ENCODE peak calls at places on chromosomes 3 and 15, in six cellular contexts. G is astrocyte, C is fibroblast of lung, N is colonic mucosa, L is mammary epithelial cell, K is neuronal stem cell. F is an unnamed sample. For H3K4me1, the result is how much of the 10 kb centered on the place peaks cover.

GRCh38 chr3:50161320-50161719 is 6.2 kb downstream of the SEMA3F start:
- DNase-seq in N (peak), G (no peak), K (no peak), L (peak), C (no peak), F (no peak)

GRCh38 chr3:67998222-67998760 is 343.9 kb upstream of the SUCLG2 start:
- DNase-seq in K (no peak), L (no peak), N (no peak), C (no peak), G (no peak), F (no peak)

GRCh38 chr15:20271647-20272046 is 270.0 kb downstream of the GOLGA6L6 start:
- DNase-seq in L (no peak), N (no peak), G (no peak), K (no peak), C (no peak), F (no peak)

GRCh38 chr3:141274411-141275031 is 42.9 kb downstream of the PXYLP1 start:
- DNase-seq in K (no peak), G (no peak), N (no peak), L (no peak), C (no peak), F (no peak)

GRCh38 chr3:156906275-156906674 is 80.1 kb downstream of the LEKR1 start:
- DNase-seq in C (no peak), L (no peak), G (no peak), N (no peak), K (no peak), F (no peak)

GRCh38 chr3:15300318-15301078 is 31.9 kb downstream of the SH3BP5 start:
- DNase-seq in K (no peak), C (peak), L (peak), N (no peak), G (peak), F (peak)

GRCh38 chr3:132222868-132223538 is 94.2 kb upstream of the ACP3 start:
- DNase-seq in K (peak), N (no peak), C (no peak), L (no peak), G (no peak), F (no peak)

GRCh38 chr15:39642011-39642640 is 61.2 kb downstream of the THBS1 start:
- DNase-seq in L (peak), C (peak), N (no peak), G (peak), K (peak), F (peak)

GRCh38 chr3:29757054-29757777 is 476.3 kb downstream of the RBMS3 start:
- DNase-seq in N (no peak), L (peak), G (peak), K (no peak), C (peak), F (peak)

GRCh38 chr3:45583021-45583851 is 11.3 kb upstream of the LIMD1 start:
- DNase-seq in K (no peak), C (peak), G (peak), L (no peak), N (peak), F (no peak)

GRCh38 chr3:36991147-36991546 is 1.8 kb downstream of the EPM2AIP1 start:
- DNase-seq in K (no peak), G (no peak), L (no peak), C (no peak), N (no peak), F (no peak)

GRCh38 chr3:38359038-38359437 is 12.5 kb downstream of the XYLB start:
- DNase-seq in N (no peak), K (no peak), G (no peak), C (no peak), L (no peak), F (no peak)

GRCh38 chr3:126033051-126033745 is 50.7 kb downstream of the SLC41A3 start:
- DNase-seq in N (peak), C (no peak), G (no peak), K (no peak), L (no peak), F (no peak)

GRCh38 chr15:43509002-43509922 is 8.1 kb upstream of the MAP1A start:
- DNase-seq in N (no peak), C (peak), L (no peak), G (no peak), K (no peak), F (peak)

GRCh38 chr3:110731148-110731547 is 340.5 kb upstream of the NECTIN3 start:
- DNase-seq in G (no peak), N (no peak), L (no peak), C (no peak), K (no peak), F (peak)

GRCh38 chr3:30628931-30629590 is 22.7 kb downstream of the TGFBR2 start:
- DNase-seq in G (no peak), L (no peak), K (no peak), C (no peak), N (no peak), F (no peak)

GRCh38 chr15:80709542-80709941 is 14.4 kb downstream of the ABHD17C start:
- DNase-seq in L (peak), G (no peak), N (peak), C (no peak), K (no peak), F (no peak)

GRCh38 chr15:78880242-78880533 is 7.5 kb downstream of the MORF4L1 start:
- DNase-seq in L (peak), K (no peak), G (peak), N (no peak), C (peak), F (peak)

GRCh38 chr3:52849656-52850055 is 14.8 kb upstream of the MUSTN1 start:
- DNase-seq in C (no peak), L (no peak), G (no peak), K (no peak), N (no peak), F (no peak)

DNA sequence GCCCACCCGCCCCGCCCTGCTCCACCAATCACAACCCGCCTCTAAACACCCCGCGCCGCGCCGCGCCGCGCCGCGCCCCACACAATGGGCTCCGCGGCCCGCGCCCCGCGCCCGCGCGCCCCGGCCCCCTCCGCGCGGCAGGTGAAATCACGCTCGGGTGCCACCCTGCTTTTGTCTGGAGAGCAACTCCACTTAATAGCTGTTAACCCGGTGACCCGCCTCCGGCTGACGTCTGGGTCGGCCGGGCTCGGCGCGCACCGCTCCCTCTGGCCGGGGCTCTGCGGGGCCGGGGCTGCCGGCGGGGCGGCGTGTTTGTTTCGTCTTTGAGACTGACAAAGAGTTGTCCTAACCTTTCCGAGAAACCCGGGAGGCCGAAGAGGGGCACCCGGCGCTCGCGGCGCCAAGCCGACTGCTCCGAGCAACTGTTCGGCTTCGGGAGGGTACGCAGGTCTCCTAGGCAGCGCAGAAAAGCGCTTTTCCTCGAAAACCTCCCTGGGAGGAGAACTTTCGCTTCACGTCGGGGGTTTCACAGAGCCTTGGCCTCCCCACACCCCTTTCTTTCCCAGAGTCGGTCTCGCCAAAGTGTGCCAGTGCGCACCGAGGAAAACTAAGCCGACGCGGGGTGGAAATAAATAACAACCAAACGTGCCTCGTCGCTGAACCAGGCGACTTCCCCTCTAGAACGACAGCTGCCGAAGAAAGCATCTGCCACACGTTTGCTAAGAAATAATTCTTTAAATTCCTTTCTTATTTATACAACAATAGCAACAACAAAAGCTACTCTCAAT is 518.4 kb downstream of the FOXP1 start:
- DNase-seq in K (peak), C (peak), L (peak), N (peak), G (no peak), F (peak)
- H3K4me1 ChIP-seq in K (under half), C (under half), L (half or more), N (under half), G (under half), F (under half)

DNA sequence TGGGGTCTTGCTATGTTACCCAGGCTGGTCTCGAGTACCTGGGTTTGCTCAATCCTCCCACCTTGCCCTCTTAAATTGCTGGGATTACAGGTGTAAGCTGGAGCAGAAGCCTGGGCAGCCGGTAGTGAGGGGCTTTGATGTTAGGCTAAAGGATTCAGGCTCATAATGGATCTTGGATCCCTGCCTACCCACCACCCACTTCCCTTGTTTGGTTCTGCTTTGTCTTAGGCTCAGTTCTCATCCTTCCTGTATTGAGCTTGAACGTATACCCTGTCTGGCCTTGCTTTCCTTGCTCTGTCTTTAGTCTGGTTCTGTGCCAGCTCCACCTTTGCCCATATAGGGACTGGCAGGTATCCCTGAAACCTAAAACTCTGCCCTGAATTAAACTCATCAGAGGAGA is 1.7 kb downstream of the PPCDC start:
- DNase-seq in L (no peak), C (no peak), G (no peak), K (no peak), N (no peak), F (no peak)
- H3K9ac ChIP-seq in L (no peak), C (no peak), G (peak), K (no peak), N (no peak), F (peak)

GRCh38 chr15:48806151-48806550 is 4.7 kb downstream of the CEP152 start:
- DNase-seq in C (no peak), G (no peak), L (no peak), N (no peak), K (no peak), F (no peak)
- H3K4me3 ChIP-seq in C (no peak), G (no peak), L (no peak), N (no peak), K (no peak), F (no peak)

GRCh38 chr15:77411614-77411976 is 8.3 kb downstream of the PEAK1 start:
- DNase-seq in L (no peak), N (no peak), G (no peak), K (no peak), C (no peak), F (no peak)

GRCh38 chr15:77412972-77413371 is 6.9 kb downstream of the PEAK1 start:
- DNase-seq in L (no peak), K (no peak), G (no peak), C (no peak), N (no peak), F (no peak)

GRCh38 chr15:77415450-77416448 is 4.2 kb downstream of the PEAK1 start:
- DNase-seq in L (no peak), K (no peak), C (peak), G (peak), N (peak), F (peak)

GRCh38 chr15:77414781-77415442 is 5.0 kb downstream of the PEAK1 start:
- DNase-seq in N (no peak), G (no peak), K (no peak), C (no peak), L (no peak), F (no peak)

DNA sequence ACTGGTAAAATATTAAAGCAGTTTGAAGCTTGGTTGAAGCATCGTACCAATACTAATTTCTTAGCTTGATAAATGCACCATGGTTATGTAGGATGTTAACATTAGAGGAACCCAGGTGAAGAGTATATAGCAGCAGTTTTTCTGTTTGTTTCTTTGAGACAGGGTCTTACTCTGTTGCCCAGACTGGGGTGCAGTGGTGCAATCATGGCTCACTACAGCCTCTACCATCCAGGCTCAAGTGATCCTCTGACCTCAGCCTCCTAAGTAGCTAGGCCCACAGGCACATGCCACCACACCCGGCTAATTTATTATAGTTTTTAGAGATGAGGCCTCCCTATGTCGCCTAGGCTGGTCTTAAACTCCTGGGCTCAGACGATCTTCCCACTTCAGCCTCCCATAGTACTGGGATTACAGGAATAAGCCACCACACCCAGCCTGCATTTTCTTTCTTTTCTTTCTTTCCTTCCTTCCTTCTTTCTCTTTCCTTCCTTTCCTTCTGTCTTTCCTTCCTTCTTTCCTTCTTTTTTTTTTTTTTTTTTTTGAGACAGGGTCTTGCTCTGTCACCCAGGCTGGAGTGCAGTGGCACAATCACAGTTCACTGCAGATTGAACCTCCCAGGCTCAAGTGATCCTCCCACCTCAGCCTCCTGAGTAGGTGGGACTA is 6.1 kb downstream of the PEAK1 start:
- DNase-seq in K (no peak), N (no peak), L (no peak), C (no peak), G (no peak), F (no peak)
- H3K4me1 ChIP-seq in K (under half), N (under half), L (under half), C (under half), G (under half), F (under half)

DNA sequence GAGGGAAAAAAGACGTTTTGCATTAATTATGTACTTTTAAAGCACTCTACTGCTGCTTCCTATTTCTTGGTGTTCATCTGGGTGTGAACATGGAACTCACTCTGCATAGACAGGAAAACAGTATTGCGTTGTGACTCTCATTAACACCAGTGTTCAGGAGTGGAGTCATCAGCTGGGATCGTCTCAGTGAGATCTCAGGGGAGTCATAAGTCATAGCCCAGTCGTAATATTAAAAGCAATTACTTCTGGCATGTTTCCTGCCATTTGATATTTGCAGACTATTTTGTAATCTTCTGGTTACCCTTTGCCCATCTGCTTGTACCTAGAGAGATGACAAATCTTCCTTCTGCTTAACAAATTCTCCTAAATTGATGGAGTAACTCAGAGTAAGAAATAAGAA is 461.9 kb upstream of the ATP11B start:
- DNase-seq in N (no peak), K (no peak), C (no peak), G (no peak), L (peak), F (no peak)
- H3K9ac ChIP-seq in N (no peak), K (no peak), C (no peak), G (no peak), L (no peak), F (no peak)

GRCh38 chr15:84648539-84648938 is 5.5 kb downstream of the WDR73 start:
- DNase-seq in G (no peak), N (no peak), C (no peak), L (no peak), K (no peak), F (peak)

GRCh38 chr15:84643838-84644237 is 10.2 kb downstream of the WDR73 start:
- DNase-seq in N (no peak), K (no peak), C (no peak), L (no peak), G (no peak), F (no peak)

GRCh38 chr15:84647726-84648125 is 6.4 kb downstream of the WDR73 start:
- DNase-seq in L (no peak), G (no peak), C (no peak), N (no peak), K (no peak), F (no peak)

GRCh38 chr15:84645496-84645895 is 8.6 kb downstream of the WDR73 start:
- DNase-seq in K (no peak), C (no peak), N (no peak), G (no peak), L (no peak), F (no peak)

DNA sequence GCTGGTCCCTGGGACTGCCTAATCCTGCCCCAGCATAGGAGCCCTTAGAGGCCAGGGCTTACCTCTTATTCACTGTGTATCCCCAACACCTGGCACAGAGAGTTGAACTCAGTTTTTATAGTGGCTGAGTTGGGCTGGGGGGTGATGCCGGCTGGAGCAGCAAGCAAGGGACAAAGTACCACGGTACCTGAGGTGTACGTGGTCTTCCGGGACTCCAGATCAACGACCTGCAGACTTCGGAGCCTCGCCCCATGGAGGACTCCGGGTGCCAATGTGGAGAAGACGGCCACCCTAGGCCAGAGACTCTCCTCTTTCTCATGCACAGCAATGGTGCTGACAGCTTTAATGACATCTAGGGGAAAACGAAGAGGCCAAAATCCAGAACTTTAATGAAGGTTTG is 8.1 kb downstream of the WDR73 start:
- DNase-seq in K (no peak), C (no peak), G (no peak), L (no peak), N (no peak), F (no peak)
- H3K4me3 ChIP-seq in K (peak), C (no peak), G (no peak), L (no peak), N (no peak), F (no peak)